ENCODE peak calls at places on chromosomes 2 and 18, in six cellular contexts. I, Q, T, E, F and U are unnamed samples.

GRCh38 chr2:111032721-111033532 is 87.8 kb upstream of the BCL2L11 start:
- DNase-seq in E (no peak), I (peak; percentile 71), T (no peak), F (peak; percentile 73), Q (peak; percentile 3), U (no peak)

GRCh38 chr18:40058811-40059570 is 1896.0 kb upstream of the PIK3C3 start:
- DNase-seq in T (no peak), Q (no peak), E (no peak), F (no peak), I (no peak), U (no peak)

GRCh38 chr2:167310442-167310841 is 422.2 kb downstream of the XIRP2 start:
- DNase-seq in T (no peak), I (no peak), Q (no peak), F (no peak), E (no peak), U (no peak)

GRCh38 chr2:98944786-98945185 is 8.8 kb upstream of the CRACDL start:
- DNase-seq in E (no peak), I (peak; percentile 6), T (no peak), F (no peak), Q (peak; percentile 56), U (no peak)

GRCh38 chr2:159131882-159132281 is 154.6 kb downstream of the WDSUB1 start:
- DNase-seq in E (no peak), F (no peak), T (peak; percentile 30), I (peak; percentile 89), Q (peak; percentile 95), U (no peak)

GRCh38 chr2:152471499-152471898 is 136.5 kb downstream of the FMNL2 start:
- DNase-seq in F (no peak), T (no peak), I (no peak), Q (no peak), E (no peak), U (no peak)

GRCh38 chr2:12035029-12035720 is 288.7 kb downstream of the LPIN1 start:
- DNase-seq in F (no peak), Q (no peak), E (no peak), I (no peak), T (no peak), U (no peak)

GRCh38 chr18:35637226-35637625 is 55.7 kb downstream of the GALNT1 start:
- DNase-seq in I (no peak), E (no peak), F (no peak), Q (no peak), T (no peak), U (no peak)

GRCh38 chr18:69402219-69402989 is 1.7 kb downstream of the DOK6 start:
- DNase-seq in I (no peak), T (no peak), F (no peak), Q (no peak), E (no peak), U (peak; percentile 8)

GRCh38 chr18:72155327-72155726 is 388.8 kb downstream of the CBLN2 start:
- DNase-seq in T (no peak), E (no peak), F (no peak), Q (peak; percentile 5), I (no peak), U (peak; percentile 3)

GRCh38 chr2:162241571-162241970 is 1.7 kb downstream of the FAP start:
- DNase-seq in T (no peak), E (no peak), F (no peak), Q (no peak), I (no peak), U (no peak)

GRCh38 chr2:7744827-7745226 is 827.6 kb downstream of the RNF144A start:
- DNase-seq in E (peak; percentile 35), T (no peak), Q (peak; percentile 75), F (no peak), I (peak; percentile 27), U (no peak)